ENCODE peak calls at places on chromosomes 11 and 22, in four cellular contexts. G is HepG2, L is GM12891, R is H1. T is an unnamed sample.

GRCh38 chr22:47102648-47103047 is 340.2 kb downstream of the TBC1D22A start:
- DNase-seq in G (peak; percentile 59), L (no peak), R (peak; percentile 34), T (no peak)

GRCh38 chr22:41532908-41533825 is 11.1 kb downstream of the POLR3H start:
- DNase-seq in G (peak; percentile 58), L (peak; percentile 81), R (no peak), T (peak; percentile 76)

GRCh38 chr11:129115652-129116585 is 76.2 kb downstream of the ARHGAP32 start:
- DNase-seq in G (peak; percentile 88), L (no peak), R (no peak), T (no peak)

GRCh38 chr11:66316849-66317251 is at the start of gene CD248:
- DNase-seq in G (no peak), L (no peak), R (no peak), T (no peak)

GRCh38 chr11:32116668-32117067 is 25.8 kb downstream of the RCN1 start:
- DNase-seq in G (no peak), L (no peak), R (no peak), T (no peak)

GRCh38 chr11:42996742-42997307 is 315.0 kb upstream of the API5 start:
- DNase-seq in G (no peak), L (no peak), R (no peak), T (no peak)

GRCh38 chr11:44568706-44569473 is 3.4 kb downstream of the CD82 start:
- DNase-seq in G (no peak), L (no peak), R (no peak), T (peak; percentile 69)

GRCh38 chr11:109747839-109748238 is 325.8 kb downstream of the C11orf87 start:
- DNase-seq in G (no peak), L (no peak), R (no peak), T (no peak)

GRCh38 chr11:62471603-62472002 is 52.8 kb downstream of the SCGB1A1 start:
- DNase-seq in G (no peak), L (no peak), R (no peak), T (no peak)

GRCh38 chr11:125201525-125202121 is 37.1 kb downstream of the PKNOX2 start:
- DNase-seq in G (peak; percentile 50), L (no peak), R (no peak), T (no peak)

GRCh38 chr22:40855104-40855959 is 1.1 kb downstream of the ST13 start:
- DNase-seq in G (no peak), L (no peak), R (no peak), T (no peak)

GRCh38 chr11:122007611-122008071 is 108.4 kb downstream of the BLID start:
- DNase-seq in G (no peak), L (no peak), R (no peak), T (no peak)

GRCh38 chr11:73142128-73142377 is at the start of gene FCHSD2:
- DNase-seq in G (no peak), L (no peak), R (no peak), T (no peak)
- TF ChIP-seq POLR2AphosphoS5 in G (no peak), L (no peak), R (no peak), T (no peak)

DNA sequence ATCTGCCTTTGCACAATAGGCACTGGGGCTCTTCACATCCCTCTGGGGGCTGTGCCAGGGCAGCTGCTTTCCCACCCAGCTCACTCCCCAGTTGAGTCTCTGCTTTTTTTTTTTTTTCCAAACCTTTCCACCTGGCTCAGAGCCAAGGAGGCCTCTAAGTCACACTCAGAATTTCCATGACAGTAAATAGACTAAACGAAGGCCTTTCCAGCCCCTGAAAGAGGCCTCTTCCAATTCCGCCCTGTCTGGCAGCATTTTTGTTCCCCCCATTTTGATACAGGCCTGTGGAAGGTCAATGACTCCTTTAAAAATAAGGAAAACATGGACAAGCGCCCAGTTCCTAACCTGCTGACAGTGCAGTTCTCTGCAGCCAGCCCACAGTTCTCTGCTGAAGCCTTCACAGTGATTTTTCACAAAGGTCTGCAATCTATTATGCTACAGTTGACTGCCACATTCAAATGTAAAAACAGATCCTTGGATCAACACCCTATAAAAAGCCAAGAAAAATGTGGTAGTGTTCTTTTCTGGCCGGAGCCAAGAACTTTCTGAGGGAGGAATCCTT is 107.5 kb upstream of the SESN3 start:
- DNase-seq in G (no peak), L (no peak), R (no peak), T (no peak)
- TF ChIP-seq POLR2A in G (no peak), L (no peak), R (no peak), T (no peak)

GRCh38 chr11:47268448-47269001 is 1.4 kb upstream of the MADD start:
- DNase-seq in G (no peak), L (no peak), R (no peak), T (no peak)

GRCh38 chr11:47270331-47271271 is 668 bp downstream of the MADD start:
- DNase-seq in G (peak; percentile 49), L (no peak), R (no peak), T (no peak)

GRCh38 chr11:47267858-47268257 is 2.1 kb upstream of the MADD start:
- DNase-seq in G (no peak), L (no peak), R (no peak), T (no peak)

GRCh38 chr11:47269829-47270305 is at the start of gene MADD:
- DNase-seq in G (peak; percentile 65), L (peak; percentile 95), R (no peak), T (peak; percentile 96)

DNA sequence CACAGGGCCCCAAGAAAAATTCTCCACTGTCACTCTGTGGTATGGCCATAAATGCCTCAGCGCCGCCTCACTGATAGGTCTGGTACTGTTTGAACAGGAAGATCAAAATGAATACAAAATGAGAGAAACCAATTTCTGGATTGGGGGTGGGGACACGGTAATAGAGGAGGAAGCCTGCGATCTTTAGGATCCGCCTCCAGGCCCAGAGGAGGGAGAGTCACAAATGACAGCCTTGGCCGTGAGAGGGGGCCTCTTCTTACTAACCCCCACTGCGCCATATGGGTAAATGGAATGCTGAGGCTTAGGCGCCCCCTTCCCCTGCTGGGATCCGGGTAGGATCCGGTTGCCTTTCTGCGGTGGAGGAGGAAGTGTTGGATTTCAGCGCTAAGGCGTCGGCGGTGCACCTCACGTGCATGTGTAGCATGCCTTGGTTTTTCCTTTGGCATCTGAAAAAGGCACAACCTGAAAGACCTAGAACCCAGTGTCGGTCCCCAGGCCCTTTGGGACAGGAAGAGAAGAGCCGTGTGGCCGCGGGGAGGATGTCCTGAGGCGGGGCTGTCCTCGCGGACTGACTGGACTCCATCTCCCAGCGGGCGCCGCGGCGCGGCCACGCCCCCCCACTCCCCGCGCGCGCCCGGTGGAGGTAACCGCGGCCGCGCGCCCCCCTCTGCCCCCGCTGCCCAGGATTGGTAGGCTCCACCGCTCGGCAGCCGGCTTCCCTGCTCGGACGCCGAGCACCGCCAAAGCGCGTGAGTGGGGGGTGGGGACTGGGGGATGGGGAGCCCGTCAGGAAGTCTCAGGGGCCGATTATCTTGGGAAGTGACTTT is 718 bp upstream of the MADD start:
- DNase-seq in G (peak; percentile 94), L (peak; percentile 85), R (no peak), T (peak; percentile 87)
- TF ChIP-seq TAF1 in G (peak; percentile 39), L (no peak), R (no peak), T (no peak)

DNA sequence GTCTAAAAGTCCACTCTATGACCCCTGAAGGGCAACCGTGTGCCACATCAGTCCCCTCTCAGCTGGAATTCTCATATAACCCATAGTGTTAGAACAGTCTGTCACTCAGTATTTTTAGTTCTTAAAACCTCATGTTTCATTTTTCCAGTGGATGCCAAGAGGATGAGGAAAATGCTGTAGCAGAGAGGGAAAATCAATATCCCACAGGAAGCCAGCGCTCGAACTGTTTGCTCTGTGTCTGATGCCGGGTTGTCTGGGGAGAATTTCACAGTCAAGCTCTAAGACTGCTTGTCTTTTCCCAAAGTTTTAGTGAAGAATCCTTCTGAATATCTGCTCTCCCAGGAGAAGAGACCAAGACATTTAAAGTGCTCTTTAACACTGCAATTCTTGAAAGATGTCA is 360.9 kb downstream of the OPCML start:
- DNase-seq in G (no peak), L (no peak), R (no peak), T (no peak)
- TF ChIP-seq POLR2AphosphoS5 in G (no peak), L (no peak), R (no peak), T (no peak)

DNA sequence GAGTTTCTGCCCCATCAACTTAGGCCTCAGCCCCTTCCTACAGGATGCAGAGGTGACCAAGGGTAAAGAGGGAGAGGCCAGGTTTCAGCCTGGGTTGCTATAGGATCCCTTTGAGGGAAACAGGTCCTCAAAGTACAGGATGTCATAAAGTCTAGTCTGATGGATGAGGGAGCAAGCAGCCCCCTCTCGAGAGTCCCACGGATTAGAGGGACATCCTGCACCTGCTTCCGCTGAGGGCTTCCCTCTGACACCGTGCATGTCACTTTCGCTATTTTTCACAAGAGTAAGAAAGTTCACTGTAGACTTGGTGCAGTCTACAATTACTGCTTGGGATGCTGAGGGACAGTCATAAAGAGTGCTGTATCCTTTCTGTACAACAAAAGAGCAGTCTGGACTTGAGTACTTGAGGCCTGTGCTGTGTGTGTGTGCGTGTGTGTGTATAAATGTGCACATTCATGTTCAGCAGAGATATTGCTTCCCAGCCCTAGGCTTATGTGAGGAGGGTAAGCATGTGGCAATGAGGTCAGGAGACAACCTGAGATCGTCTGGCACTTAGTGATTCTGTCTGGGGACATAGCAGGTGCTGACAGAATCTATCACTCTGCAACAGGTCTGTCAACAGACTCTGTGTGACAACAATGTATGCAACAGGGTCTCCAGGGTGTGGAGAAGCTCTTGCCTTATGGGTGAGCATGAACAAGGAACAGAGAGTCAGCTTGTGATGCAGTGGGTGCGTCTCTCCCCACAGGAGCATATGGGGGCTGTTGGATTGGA is 18.1 kb upstream of the CHST1 start:
- DNase-seq in G (no peak), L (no peak), R (no peak), T (no peak)
- TF ChIP-seq POLR2A in G (no peak), L (no peak), R (no peak), T (no peak)

GRCh38 chr11:104630352-104630751 is 267.9 kb downstream of the CASP12 start:
- DNase-seq in G (no peak), L (no peak), R (no peak), T (no peak)
- TF ChIP-seq TAF1 in G (no peak), L (no peak), R (no peak), T (no peak)

GRCh38 chr11:59552844-59553243 is 41.5 kb downstream of the OR4D9 start:
- DNase-seq in G (no peak), L (no peak), R (no peak), T (no peak)

GRCh38 chr11:59550842-59551650 is 39.7 kb downstream of the OR4D9 start:
- DNase-seq in G (peak; percentile 89), L (no peak), R (peak; percentile 73), T (no peak)

GRCh38 chr11:59548309-59548656 is 36.9 kb downstream of the OR4D9 start:
- DNase-seq in G (no peak), L (no peak), R (no peak), T (no peak)

GRCh38 chr11:59551651-59552521 is 40.5 kb downstream of the OR4D9 start:
- DNase-seq in G (peak; percentile 42), L (no peak), R (no peak), T (no peak)

GRCh38 chr11:59550368-59550841 is 39.1 kb downstream of the OR4D9 start:
- DNase-seq in G (peak; percentile 94), L (peak; percentile 61), R (peak; percentile 97), T (peak; percentile 64)
- TF ChIP-seq POLR2AphosphoS5 in G (no peak), L (no peak), R (no peak), T (no peak)

GRCh38 chr11:64238076-64238475 is 2.8 kb upstream of the FKBP2 start:
- DNase-seq in G (no peak), L (no peak), R (no peak), T (no peak)
- TF ChIP-seq POLR2A in G (no peak), L (peak; percentile 54), R (no peak), T (no peak)

DNA sequence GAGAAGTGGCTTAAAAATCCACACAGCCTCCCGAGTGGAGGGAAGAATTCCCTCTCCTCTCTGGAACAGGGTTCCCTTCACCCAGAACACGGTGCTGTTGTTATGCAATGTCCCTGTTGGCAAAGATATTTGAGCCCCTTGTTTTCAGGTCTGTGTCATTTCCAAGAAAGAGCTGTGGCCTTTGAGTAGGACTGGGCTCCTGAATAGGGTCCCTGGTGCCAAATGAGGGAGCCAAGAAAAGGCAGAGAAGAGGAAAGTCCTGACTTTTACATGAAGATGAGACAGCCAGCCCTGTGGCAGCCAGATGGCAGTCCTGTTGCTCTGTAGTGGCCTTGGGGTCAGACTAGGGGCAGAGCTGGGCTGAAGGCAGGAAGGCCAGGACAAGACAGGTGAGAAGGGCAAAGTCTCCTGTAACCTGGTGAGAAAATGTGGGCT is 51.2 kb upstream of the ELF5 start:
- DNase-seq in G (peak; percentile 18), L (no peak), R (no peak), T (no peak)
- TF ChIP-seq TAF1 in G (no peak), L (no peak), R (no peak), T (no peak)

T was measured in GM12892.